ENCODE peak calls at places on chromosomes 12 and 14, in five cellular contexts. K is HCT116, Z is GM23338, P is MM.1S, I is OCI-LY7. G is an unnamed sample.

GRCh38 chr14:64572721-64573508 is 23.2 kb downstream of the PPP1R36 start:
- DNase-seq in K (no peak), Z (peak), P (no peak), I (no peak), G (peak)

GRCh38 chr12:119475650-119476049 is 117.9 kb upstream of the TMEM233 start:
- DNase-seq in K (no peak), Z (no peak), P (no peak), I (no peak), G (no peak)

GRCh38 chr12:8827551-8828347 is 5.3 kb downstream of the A2ML1 start:
- DNase-seq in K (no peak), Z (no peak), P (no peak), I (no peak), G (no peak)

GRCh38 chr12:107803092-107803491 is 28.6 kb downstream of the ASCL4 start:
- DNase-seq in K (no peak), Z (no peak), P (no peak), I (no peak), G (no peak)

GRCh38 chr12:14952295-14952995 is 9.0 kb downstream of the ARHGDIB start:
- DNase-seq in K (peak), Z (no peak), P (peak), I (peak), G (no peak)

GRCh38 chr14:103019827-103020226 is 37.5 kb downstream of the CDC42BPB start:
- DNase-seq in K (no peak), Z (no peak), P (no peak), I (no peak), G (no peak)

GRCh38 chr14:55115433-55115832 is 13.6 kb upstream of the LGALS3 start:
- DNase-seq in K (no peak), Z (no peak), P (no peak), I (no peak), G (no peak)

GRCh38 chr14:104100171-104101085 is 14.9 kb downstream of the ASPG start:
- DNase-seq in K (no peak), Z (no peak), P (no peak), I (no peak), G (no peak)

GRCh38 chr12:6946033-6946919 is 2.5 kb downstream of the C12orf57 start:
- DNase-seq in K (peak), Z (peak), P (peak), I (peak), G (peak)

GRCh38 chr12:129237881-129238280 is 384.6 kb downstream of the GLT1D1 start:
- DNase-seq in K (no peak), Z (peak), P (no peak), I (no peak), G (no peak)

GRCh38 chr12:1493781-1494180 is 100.6 kb downstream of the FBXL14 start:
- DNase-seq in K (no peak), Z (no peak), P (no peak), I (no peak), G (no peak)

GRCh38 chr14:103897075-103897947 is 30.9 kb upstream of the TDRD9 start:
- DNase-seq in K (no peak), Z (no peak), P (no peak), I (no peak), G (no peak)

GRCh38 chr12:120429368-120429767 is 8.5 kb upstream of the COX6A1 start:
- DNase-seq in K (no peak), Z (no peak), P (no peak), I (no peak), G (no peak)

GRCh38 chr14:104603623-104604401 is 760 bp downstream of the TMEM179 start:
- DNase-seq in K (no peak), Z (peak), P (no peak), I (no peak), G (no peak)

GRCh38 chr14:23252006-23252405 is 14.3 kb downstream of the RNF212B start:
- DNase-seq in K (no peak), Z (peak), P (no peak), I (no peak), G (no peak)

GRCh38 chr14:97218713-97219355 is 421.7 kb downstream of the VRK1 start:
- DNase-seq in K (no peak), Z (peak), P (no peak), I (no peak), G (peak)

GRCh38 chr14:101196795-101197590 is 293.5 kb upstream of the RTL1 start:
- DNase-seq in K (no peak), Z (peak), P (no peak), I (no peak), G (peak)

GRCh38 chr14:89252887-89253532 is 164.0 kb downstream of the FOXN3 start:
- DNase-seq in K (no peak), Z (peak), P (no peak), I (no peak), G (peak)

GRCh38 chr12:31524791-31525495 is 66.0 kb downstream of the DENND5B start:
- DNase-seq in K (peak), Z (no peak), P (peak), I (no peak), G (no peak)

GRCh38 chr12:39646963-39647362 is 27.4 kb upstream of the ABCD2 start:
- DNase-seq in K (no peak), Z (no peak), P (no peak), I (no peak), G (no peak)

GRCh38 chr14:39006721-39007410 is 96.2 kb downstream of the SEC23A start:
- DNase-seq in K (no peak), Z (no peak), P (no peak), I (no peak), G (no peak)

GRCh38 chr12:9792185-9792900 is 31.6 kb upstream of the CD69 start:
- DNase-seq in K (no peak), Z (no peak), P (no peak), I (no peak), G (no peak)

GRCh38 chr12:56377310-56377988 is 14.8 kb upstream of the APOF start:
- DNase-seq in K (peak), Z (peak), P (no peak), I (peak), G (peak)

GRCh38 chr12:105106621-105107020 is 910 bp upstream of the WASHC4 start:
- DNase-seq in K (no peak), Z (no peak), P (no peak), I (no peak), G (no peak)

GRCh38 chr12:57810450-57810849 is 8.1 kb downstream of the AVIL start:
- DNase-seq in K (peak), Z (no peak), P (no peak), I (no peak), G (no peak)

GRCh38 chr12:46470039-46470627 is 97.6 kb upstream of the SLC38A2 start:
- DNase-seq in K (no peak), Z (no peak), P (peak), I (no peak), G (no peak)

GRCh38 chr12:50242751-50243191 is 40.5 kb downstream of the LIMA1 start:
- DNase-seq in K (no peak), Z (no peak), P (no peak), I (no peak), G (no peak)

GRCh38 chr12:123907726-123908476 is 64.7 kb downstream of the CCDC92 start:
- DNase-seq in K (no peak), Z (no peak), P (no peak), I (no peak), G (peak)

GRCh38 chr14:20657216-20658211 is 16.0 kb upstream of the OR6S1 start:
- DNase-seq in K (peak), Z (peak), P (no peak), I (no peak), G (peak)

GRCh38 chr12:49055092-49055491 is 5.5 kb downstream of the KMT2D start:
- DNase-seq in K (no peak), Z (no peak), P (no peak), I (no peak), G (no peak)
- TF ChIP-seq CTCF in K (no peak), Z (no peak), P (no peak), I (no peak), G (no peak)

GRCh38 chr12:106309671-106310313 is 7.3 kb downstream of the TCP11L2 start:
- DNase-seq in K (no peak), Z (no peak), P (peak), I (no peak), G (no peak)
- H2AFZ ChIP-seq in K (no peak), Z (no peak), P (no peak), I (no peak), G (no peak)

DNA sequence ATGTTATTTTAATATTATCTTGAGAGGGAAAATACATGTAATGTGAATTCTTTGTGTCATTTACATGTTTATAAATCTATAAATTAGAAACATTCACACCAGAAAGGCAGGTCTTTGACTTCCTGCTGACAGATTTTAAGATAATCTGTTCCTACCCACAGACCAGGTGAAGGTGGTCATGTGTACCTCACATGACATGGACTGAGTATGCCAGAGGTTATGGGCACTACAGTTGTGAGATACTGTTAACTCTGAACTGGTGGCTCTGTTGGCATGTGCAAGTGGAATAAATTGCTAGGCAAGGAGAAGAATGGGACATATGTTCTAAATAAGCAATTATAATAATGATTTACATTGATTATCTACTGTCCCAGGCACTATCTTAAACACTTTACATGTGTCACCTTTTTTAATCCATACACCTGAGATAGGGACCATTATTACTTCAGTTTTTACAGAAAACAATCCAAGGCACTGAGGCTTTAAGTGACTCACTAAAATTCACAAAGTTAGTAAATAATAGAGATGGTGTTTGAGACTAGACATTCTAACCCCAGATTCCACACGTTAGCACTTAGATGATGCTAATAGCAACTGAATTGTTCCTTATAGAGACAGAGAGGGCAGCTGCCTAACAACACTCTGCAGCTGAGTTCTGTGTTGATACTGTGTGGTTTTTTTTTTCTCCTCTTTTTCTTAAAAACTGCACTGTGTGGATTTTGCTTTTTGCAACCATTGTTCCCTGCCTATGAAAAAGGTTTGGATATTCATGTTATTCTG is 23.8 kb downstream of the SLC16A7 start:
- DNase-seq in K (no peak), Z (no peak), P (no peak), I (no peak), G (no peak)
- TF ChIP-seq EZH2phosphoT487 in K (no peak), Z (no peak), P (no peak), I (no peak), G (no peak)

GRCh38 chr12:98371419-98371818 is 144.0 kb upstream of the TMPO start:
- DNase-seq in K (no peak), Z (no peak), P (no peak), I (no peak), G (no peak)

GRCh38 chr12:98370976-98371375 is 144.4 kb upstream of the TMPO start:
- DNase-seq in K (no peak), Z (no peak), P (no peak), I (no peak), G (no peak)

GRCh38 chr12:98372340-98373018 is 142.9 kb upstream of the TMPO start:
- DNase-seq in K (no peak), Z (peak), P (no peak), I (no peak), G (peak)

GRCh38 chr12:98373982-98374381 is 141.4 kb upstream of the TMPO start:
- DNase-seq in K (no peak), Z (peak), P (no peak), I (peak), G (peak)

DNA sequence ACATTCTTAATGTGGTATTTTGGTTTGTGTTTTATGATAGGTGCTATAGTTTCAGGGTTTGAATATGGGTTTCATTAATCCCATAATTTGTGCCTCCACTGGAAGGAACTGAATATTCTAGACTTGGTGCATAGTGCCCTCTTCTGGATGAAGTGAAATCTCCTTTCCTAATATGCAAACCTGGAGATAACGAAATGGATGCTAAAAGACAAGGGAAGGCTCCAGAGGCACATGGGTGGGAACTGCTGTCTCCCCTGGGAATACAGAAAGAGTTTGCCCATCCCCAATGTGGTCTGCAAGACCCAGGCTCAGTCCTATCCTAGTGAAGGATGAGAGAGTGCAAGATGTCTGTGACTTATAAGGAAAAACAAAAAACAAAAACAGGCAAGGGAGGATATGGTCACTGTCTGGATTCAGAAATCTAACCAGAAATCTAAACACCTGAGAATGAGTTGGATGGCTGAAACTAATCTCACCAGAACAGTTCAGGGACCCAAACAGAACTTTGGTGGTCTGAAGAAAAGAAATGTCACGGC is 142.3 kb upstream of the TMPO start:
- DNase-seq in K (peak), Z (peak), P (peak), I (peak), G (peak)
- TF ChIP-seq CTCF in K (peak), Z (peak), P (peak), I (peak), G (peak)

GRCh38 chr12:67069451-67070306 is 199.5 kb upstream of the CAND1 start:
- DNase-seq in K (no peak), Z (peak), P (peak), I (peak), G (peak)

GRCh38 chr12:67070307-67070600 is 198.9 kb upstream of the CAND1 start:
- DNase-seq in K (no peak), Z (no peak), P (no peak), I (no peak), G (no peak)

GRCh38 chr12:67068204-67068731 is 200.9 kb upstream of the CAND1 start:
- DNase-seq in K (no peak), Z (peak), P (peak), I (peak), G (peak)

GRCh38 chr12:67067453-67068203 is 201.5 kb upstream of the CAND1 start:
- DNase-seq in K (no peak), Z (peak), P (no peak), I (no peak), G (peak)

GRCh38 chr12:67068773-67069450 is 200.2 kb upstream of the CAND1 start:
- DNase-seq in K (no peak), Z (peak), P (peak), I (peak), G (peak)
- H2AFZ ChIP-seq in K (no peak), Z (no peak), P (peak), I (no peak), G (peak)

G was measured in neural progenitor cell.